ENCODE peak calls at places on chromosomes 12 and 14, in seven cellular contexts. C is stimulated activated CD8-positive, alpha-beta memory T cell treated with anti-CD3 and anti-CD28 coated beads, Interleukin-4, amount 100 ng/mL, for 48 hours; H is GM12865; X is A172; D is NCI-H2081; K is amniotic stem cell; V is head of caudate nucleus. N is an unnamed sample.

GRCh38 chr12:106246891-106247730 is 709 bp downstream of the CKAP4 start:
- DNase-seq in C (peak; percentile 59), H (peak; percentile 74), X (no peak), D (no peak), K (no peak), V (peak; percentile 52), N (no peak)

GRCh38 chr12:19482551-19483109 is 43.3 kb downstream of the AEBP2 start:
- DNase-seq in C (peak; percentile 75), H (peak; percentile 93), X (no peak), D (no peak), K (no peak), V (peak; percentile 57), N (peak; percentile 36)

GRCh38 chr14:104382361-104383087 is 197.0 kb upstream of the C14orf180 start:
- DNase-seq in C (no peak), H (no peak), X (no peak), D (no peak), K (no peak), V (no peak), N (no peak)

GRCh38 chr12:47903927-47904646 is 707 bp downstream of the VDR start:
- DNase-seq in C (peak; percentile 79), H (peak; percentile 42), X (peak; percentile 66), D (no peak), K (peak; percentile 72), V (peak; percentile 59), N (peak; percentile 60)

GRCh38 chr14:93002851-93003298 is 79.9 kb downstream of the CHGA start:
- DNase-seq in C (peak; percentile 28), H (no peak), X (no peak), D (no peak), K (no peak), V (no peak), N (no peak)

GRCh38 chr14:89648924-89649323 is 231.9 kb upstream of the FOXN3 start:
- DNase-seq in C (no peak), H (no peak), X (no peak), D (no peak), K (no peak), V (no peak), N (no peak)

GRCh38 chr14:64632056-64632455 is 72.2 kb upstream of the PLEKHG3 start:
- DNase-seq in C (no peak), H (no peak), X (peak; percentile 48), D (no peak), K (no peak), V (no peak), N (no peak)

GRCh38 chr14:55433880-55434804 is 6.3 kb downstream of the TBPL2 start:
- DNase-seq in C (no peak), H (no peak), X (no peak), D (no peak), K (no peak), V (no peak), N (no peak)

GRCh38 chr12:130711751-130712150 is 4.3 kb downstream of the RIMBP2 start:
- DNase-seq in C (peak; percentile 8), H (no peak), X (no peak), D (no peak), K (no peak), V (no peak), N (no peak)

GRCh38 chr14:68386950-68387779 is 405.7 kb downstream of the ZFP36L1 start:
- DNase-seq in C (no peak), H (no peak), X (no peak), D (no peak), K (no peak), V (no peak), N (no peak)

GRCh38 chr14:58785741-58786140 is 148.0 kb downstream of the DACT1 start:
- DNase-seq in C (no peak), H (no peak), X (no peak), D (no peak), K (no peak), V (no peak), N (no peak)

GRCh38 chr14:64218344-64219240 is 75.6 kb downstream of the ESR2 start:
- DNase-seq in C (no peak), H (peak; percentile 58), X (no peak), D (no peak), K (no peak), V (no peak), N (no peak)

GRCh38 chr12:105554223-105554678 is 223.8 kb downstream of the C12orf75 start:
- DNase-seq in C (no peak), H (no peak), X (peak; percentile 26), D (no peak), K (no peak), V (no peak), N (no peak)

GRCh38 chr14:34374998-34375740 is 86.9 kb downstream of the SPTSSA start:
- DNase-seq in C (no peak), H (no peak), X (no peak), D (no peak), K (no peak), V (no peak), N (no peak)

GRCh38 chr14:101761881-101762529 is 496 bp downstream of the PPP2R5C start:
- DNase-seq in C (peak; percentile 54), H (peak; percentile 26), X (no peak), D (peak; percentile 41), K (peak; percentile 2), V (peak; percentile 86), N (peak; percentile 42)

GRCh38 chr14:38500125-38500524 is 244.2 kb upstream of the CLEC14A start:
- DNase-seq in C (no peak), H (no peak), X (no peak), D (no peak), K (no peak), V (no peak), N (no peak)

GRCh38 chr12:5967645-5968415 is 22.8 kb upstream of the ANO2 start:
- DNase-seq in C (no peak), H (no peak), X (no peak), D (no peak), K (no peak), V (no peak), N (no peak)

GRCh38 chr12:115914122-115914521 is 363.4 kb downstream of the MED13L start:
- DNase-seq in C (no peak), H (no peak), X (no peak), D (no peak), K (no peak), V (no peak), N (no peak)

GRCh38 chr14:95759952-95760351 is 46.0 kb upstream of the TCL1A start:
- DNase-seq in C (no peak), H (no peak), X (no peak), D (no peak), K (no peak), V (no peak), N (no peak)

N was measured in activated naive CD4-positive, alpha-beta T cell treated with anti-CD3 and anti-CD28 coated beads, Interleukin-2, amount 50 U/mL, for 72 hours.